ENCODE peak calls at places on chromosomes 12 and 14, in seven cellular contexts. One of them, this sample, is unnamed.

GRCh38 chr14:104895786-104896642 is 28.7 kb upstream of the PLD4 start:
- DNase-seq in GM23248: peak
- DNase-seq in astrocyte of the spinal cord: no peak
- DNase-seq in aorta: peak
- DNase-seq in transverse colon: peak
- DNase-seq in retinal pigment epithelial cell: no peak
- DNase-seq in cardiac muscle cell: no peak
- DNase-seq in this sample: no peak

GRCh38 chr12:123058980-123059379 is 78.5 kb downstream of the ARL6IP4 start:
- DNase-seq in astrocyte of the spinal cord: no peak
- DNase-seq in aorta: no peak
- DNase-seq in retinal pigment epithelial cell: no peak
- DNase-seq in GM23248: peak
- DNase-seq in cardiac muscle cell: no peak
- DNase-seq in transverse colon: no peak
- DNase-seq in this sample: no peak

GRCh38 chr12:101839324-101840283 is 8.8 kb upstream of the GNPTAB start:
- DNase-seq in aorta: no peak
- DNase-seq in retinal pigment epithelial cell: no peak
- DNase-seq in cardiac muscle cell: peak
- DNase-seq in GM23248: peak
- DNase-seq in astrocyte of the spinal cord: peak
- DNase-seq in transverse colon: peak
- DNase-seq in this sample: peak

GRCh38 chr12:76545486-76545885 is 14.1 kb downstream of the OSBPL8 start:
- DNase-seq in aorta: no peak
- DNase-seq in cardiac muscle cell: no peak
- DNase-seq in retinal pigment epithelial cell: no peak
- DNase-seq in astrocyte of the spinal cord: no peak
- DNase-seq in transverse colon: no peak
- DNase-seq in GM23248: no peak
- DNase-seq in this sample: no peak

GRCh38 chr14:83842536-83842935 is 1687.4 kb upstream of the FLRT2 start:
- DNase-seq in astrocyte of the spinal cord: no peak
- DNase-seq in cardiac muscle cell: no peak
- DNase-seq in retinal pigment epithelial cell: no peak
- DNase-seq in aorta: no peak
- DNase-seq in transverse colon: no peak
- DNase-seq in GM23248: no peak
- DNase-seq in this sample: no peak

GRCh38 chr14:85439696-85440328 is 90.1 kb upstream of the FLRT2 start:
- DNase-seq in cardiac muscle cell: peak
- DNase-seq in transverse colon: no peak
- DNase-seq in retinal pigment epithelial cell: peak
- DNase-seq in GM23248: peak
- DNase-seq in aorta: no peak
- DNase-seq in astrocyte of the spinal cord: peak
- DNase-seq in this sample: no peak

GRCh38 chr14:59055439-59056045 is 132.9 kb upstream of the DAAM1 start:
- DNase-seq in aorta: no peak
- DNase-seq in cardiac muscle cell: peak
- DNase-seq in astrocyte of the spinal cord: peak
- DNase-seq in GM23248: peak
- DNase-seq in transverse colon: peak
- DNase-seq in retinal pigment epithelial cell: peak
- DNase-seq in this sample: peak

GRCh38 chr14:34750670-34751069 is 36.3 kb upstream of the CFL2 start:
- DNase-seq in transverse colon: no peak
- DNase-seq in cardiac muscle cell: peak
- DNase-seq in GM23248: peak
- DNase-seq in astrocyte of the spinal cord: peak
- DNase-seq in aorta: no peak
- DNase-seq in retinal pigment epithelial cell: no peak
- DNase-seq in this sample: no peak

GRCh38 chr12:90572778-90573177 is 382.2 kb downstream of the CCER1 start:
- DNase-seq in aorta: no peak
- DNase-seq in astrocyte of the spinal cord: no peak
- DNase-seq in retinal pigment epithelial cell: no peak
- DNase-seq in transverse colon: no peak
- DNase-seq in GM23248: no peak
- DNase-seq in cardiac muscle cell: no peak
- DNase-seq in this sample: no peak

GRCh38 chr14:24271834-24272263 is 452 bp upstream of the RABGGTA start:
- DNase-seq in astrocyte of the spinal cord: no peak
- DNase-seq in retinal pigment epithelial cell: no peak
- DNase-seq in aorta: no peak
- DNase-seq in transverse colon: no peak
- DNase-seq in GM23248: no peak
- DNase-seq in cardiac muscle cell: no peak
- DNase-seq in this sample: no peak

GRCh38 chr12:111405856-111406473 is at the start of gene SH2B3:
- DNase-seq in retinal pigment epithelial cell: no peak
- DNase-seq in GM23248: peak
- DNase-seq in aorta: no peak
- DNase-seq in transverse colon: no peak
- DNase-seq in astrocyte of the spinal cord: no peak
- DNase-seq in cardiac muscle cell: no peak
- DNase-seq in this sample: no peak

GRCh38 chr12:19836456-19836855 is 397.2 kb downstream of the AEBP2 start:
- DNase-seq in aorta: no peak
- DNase-seq in GM23248: no peak
- DNase-seq in retinal pigment epithelial cell: no peak
- DNase-seq in cardiac muscle cell: no peak
- DNase-seq in transverse colon: no peak
- DNase-seq in astrocyte of the spinal cord: no peak
- DNase-seq in this sample: no peak

GRCh38 chr12:93380480-93381121 is 2.9 kb downstream of the NUDT4 start:
- DNase-seq in astrocyte of the spinal cord: peak
- DNase-seq in retinal pigment epithelial cell: no peak
- DNase-seq in aorta: no peak
- DNase-seq in cardiac muscle cell: peak
- DNase-seq in transverse colon: no peak
- DNase-seq in GM23248: peak
- DNase-seq in this sample: peak

GRCh38 chr12:52952082-52952801 is 3.3 kb downstream of the KRT18 start:
- DNase-seq in GM23248: no peak
- DNase-seq in transverse colon: peak
- DNase-seq in cardiac muscle cell: peak
- DNase-seq in astrocyte of the spinal cord: no peak
- DNase-seq in retinal pigment epithelial cell: no peak
- DNase-seq in aorta: no peak
- DNase-seq in this sample: no peak

GRCh38 chr14:102993523-102993922 is 63.8 kb downstream of the CDC42BPB start:
- DNase-seq in aorta: no peak
- DNase-seq in transverse colon: peak
- DNase-seq in astrocyte of the spinal cord: peak
- DNase-seq in retinal pigment epithelial cell: no peak
- DNase-seq in cardiac muscle cell: peak
- DNase-seq in GM23248: peak
- DNase-seq in this sample: no peak

GRCh38 chr12:91381309-91381804 is 198.7 kb upstream of the DCN start:
- DNase-seq in GM23248: peak
- DNase-seq in aorta: no peak
- DNase-seq in cardiac muscle cell: peak
- DNase-seq in transverse colon: no peak
- DNase-seq in retinal pigment epithelial cell: peak
- DNase-seq in astrocyte of the spinal cord: peak
- DNase-seq in this sample: peak

GRCh38 chr14:72704507-72704906 is 189.4 kb downstream of the DPF3 start:
- DNase-seq in transverse colon: no peak
- DNase-seq in retinal pigment epithelial cell: no peak
- DNase-seq in cardiac muscle cell: no peak
- DNase-seq in GM23248: peak
- DNase-seq in aorta: no peak
- DNase-seq in astrocyte of the spinal cord: no peak
- DNase-seq in this sample: no peak

GRCh38 chr14:24986206-24986893 is 63.6 kb downstream of the STXBP6 start:
- DNase-seq in transverse colon: no peak
- DNase-seq in cardiac muscle cell: peak
- DNase-seq in retinal pigment epithelial cell: no peak
- DNase-seq in astrocyte of the spinal cord: peak
- DNase-seq in GM23248: no peak
- DNase-seq in aorta: no peak
- DNase-seq in this sample: no peak

GRCh38 chr12:113374823-113375428 is 16.5 kb downstream of the PLBD2 start:
- DNase-seq in retinal pigment epithelial cell: no peak
- DNase-seq in aorta: no peak
- DNase-seq in astrocyte of the spinal cord: no peak
- DNase-seq in transverse colon: no peak
- DNase-seq in cardiac muscle cell: no peak
- DNase-seq in GM23248: no peak
- DNase-seq in this sample: no peak

GRCh38 chr12:116880817-116881324 is 370 bp downstream of the HRK start:
- DNase-seq in transverse colon: peak
- DNase-seq in GM23248: peak
- DNase-seq in aorta: no peak
- DNase-seq in retinal pigment epithelial cell: no peak
- DNase-seq in cardiac muscle cell: peak
- DNase-seq in astrocyte of the spinal cord: no peak
- DNase-seq in this sample: peak

GRCh38 chr12:109302358-109302757 is 6.7 kb downstream of the FOXN4 start:
- DNase-seq in transverse colon: no peak
- DNase-seq in retinal pigment epithelial cell: no peak
- DNase-seq in aorta: no peak
- DNase-seq in astrocyte of the spinal cord: no peak
- DNase-seq in cardiac muscle cell: no peak
- DNase-seq in GM23248: no peak
- DNase-seq in this sample: peak

GRCh38 chr12:55728185-55728931 is 451 bp downstream of the CD63 start:
- DNase-seq in transverse colon: peak
- DNase-seq in retinal pigment epithelial cell: no peak
- DNase-seq in cardiac muscle cell: peak
- DNase-seq in GM23248: peak
- DNase-seq in aorta: peak
- DNase-seq in astrocyte of the spinal cord: peak
- DNase-seq in this sample: peak

GRCh38 chr12:99767809-99768208 is 120.3 kb downstream of the GARIN6 start:
- DNase-seq in retinal pigment epithelial cell: no peak
- DNase-seq in aorta: no peak
- DNase-seq in astrocyte of the spinal cord: peak
- DNase-seq in GM23248: peak
- DNase-seq in cardiac muscle cell: peak
- DNase-seq in transverse colon: no peak
- DNase-seq in this sample: peak

GRCh38 chr12:115096673-115097349 is 412.8 kb upstream of the TBX3 start:
- DNase-seq in cardiac muscle cell: peak
- DNase-seq in astrocyte of the spinal cord: peak
- DNase-seq in transverse colon: no peak
- DNase-seq in retinal pigment epithelial cell: no peak
- DNase-seq in aorta: no peak
- DNase-seq in GM23248: peak
- DNase-seq in this sample: no peak

GRCh38 chr12:21751517-21751916 is 23.0 kb downstream of the KCNJ8 start:
- DNase-seq in astrocyte of the spinal cord: peak
- DNase-seq in transverse colon: no peak
- DNase-seq in retinal pigment epithelial cell: no peak
- DNase-seq in aorta: no peak
- DNase-seq in cardiac muscle cell: peak
- DNase-seq in GM23248: peak
- DNase-seq in this sample: no peak

GRCh38 chr12:126033746-126034145 is 968.5 kb downstream of the AACS start:
- DNase-seq in cardiac muscle cell: no peak
- DNase-seq in astrocyte of the spinal cord: no peak
- DNase-seq in aorta: no peak
- DNase-seq in GM23248: no peak
- DNase-seq in transverse colon: peak
- DNase-seq in retinal pigment epithelial cell: no peak
- DNase-seq in this sample: peak

GRCh38 chr12:5083955-5084849 is 40.5 kb downstream of the KCNA5 start:
- DNase-seq in GM23248: peak
- DNase-seq in astrocyte of the spinal cord: peak
- DNase-seq in aorta: no peak
- DNase-seq in retinal pigment epithelial cell: peak
- DNase-seq in transverse colon: no peak
- DNase-seq in cardiac muscle cell: peak
- DNase-seq in this sample: peak

DNA sequence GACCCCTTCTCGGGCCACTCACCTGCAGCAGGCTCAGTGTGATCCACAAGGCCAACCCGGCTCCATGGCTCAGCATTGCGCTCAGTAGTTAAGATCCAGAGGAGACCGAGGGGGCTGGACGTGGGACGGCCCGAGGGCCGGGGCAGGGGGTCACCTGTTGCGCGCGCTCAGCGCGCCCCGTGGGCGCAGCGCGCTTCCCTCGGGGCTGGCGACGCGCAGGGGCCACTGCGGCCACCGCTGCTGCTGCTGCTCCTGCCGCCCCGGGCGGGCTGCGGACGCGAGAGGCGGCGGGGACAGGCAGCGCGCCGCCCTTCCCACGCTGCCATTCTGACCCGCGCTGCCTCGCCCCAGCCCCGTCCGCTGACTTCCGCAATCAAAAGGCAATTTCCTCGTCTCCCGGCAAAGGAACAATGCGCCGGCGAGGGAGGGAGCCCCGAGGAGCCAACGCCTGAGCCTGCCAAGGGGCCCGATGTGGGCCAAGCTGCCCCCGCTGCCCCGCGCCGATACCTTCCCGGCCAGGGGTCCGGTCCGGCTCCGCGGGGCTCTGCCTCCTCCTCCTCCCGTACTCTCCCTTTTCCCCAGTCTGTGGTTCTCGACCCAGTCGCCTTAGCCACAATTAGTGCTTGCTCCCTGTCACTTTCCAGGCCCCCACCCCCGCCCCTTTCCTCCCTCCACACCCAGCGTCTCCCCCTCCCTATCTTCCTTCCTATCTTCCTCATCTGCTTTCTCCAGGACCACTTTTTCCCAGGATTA is 27.3 kb downstream of the PTPRB start:
- DNase-seq in GM23248: peak
- DNase-seq in cardiac muscle cell: peak
- DNase-seq in retinal pigment epithelial cell: no peak
- DNase-seq in transverse colon: peak
- DNase-seq in astrocyte of the spinal cord: no peak
- DNase-seq in aorta: peak
- DNase-seq in this sample: peak
- H3K4me3 ChIP-seq in GM23248: peak
- H3K4me3 ChIP-seq in cardiac muscle cell: peak
- H3K4me3 ChIP-seq in retinal pigment epithelial cell: peak
- H3K4me3 ChIP-seq in transverse colon: peak
- H3K4me3 ChIP-seq in astrocyte of the spinal cord: peak
- H3K4me3 ChIP-seq in aorta: peak
- H3K4me3 ChIP-seq in this sample: peak

GRCh38 chr14:96461950-96462798 is 40.0 kb upstream of the PAPOLA start:
- DNase-seq in retinal pigment epithelial cell: no peak
- DNase-seq in transverse colon: peak
- DNase-seq in astrocyte of the spinal cord: no peak
- DNase-seq in aorta: no peak
- DNase-seq in GM23248: no peak
- DNase-seq in cardiac muscle cell: no peak
- DNase-seq in this sample: peak
- H3K4me3 ChIP-seq in retinal pigment epithelial cell: no peak
- H3K4me3 ChIP-seq in transverse colon: no peak
- H3K4me3 ChIP-seq in astrocyte of the spinal cord: no peak
- H3K4me3 ChIP-seq in aorta: no peak
- H3K4me3 ChIP-seq in GM23248: no peak
- H3K4me3 ChIP-seq in cardiac muscle cell: no peak
- H3K4me3 ChIP-seq in this sample: no peak

GRCh38 chr14:73757876-73758391 is 43.8 kb upstream of the PNMA1 start:
- DNase-seq in GM23248: peak
- DNase-seq in cardiac muscle cell: no peak
- DNase-seq in transverse colon: no peak
- DNase-seq in astrocyte of the spinal cord: no peak
- DNase-seq in retinal pigment epithelial cell: no peak
- DNase-seq in aorta: no peak
- DNase-seq in this sample: no peak
- H3K4me3 ChIP-seq in GM23248: peak
- H3K4me3 ChIP-seq in cardiac muscle cell: no peak
- H3K4me3 ChIP-seq in transverse colon: peak
- H3K4me3 ChIP-seq in astrocyte of the spinal cord: peak
- H3K4me3 ChIP-seq in retinal pigment epithelial cell: peak
- H3K4me3 ChIP-seq in aorta: no peak
- H3K4me3 ChIP-seq in this sample: peak

GRCh38 chr14:68786491-68787234 is 6.2 kb downstream of the ZFP36L1 start:
- DNase-seq in aorta: no peak
- DNase-seq in astrocyte of the spinal cord: peak
- DNase-seq in cardiac muscle cell: peak
- DNase-seq in transverse colon: no peak
- DNase-seq in GM23248: peak
- DNase-seq in retinal pigment epithelial cell: no peak
- DNase-seq in this sample: peak
- H3K4me3 ChIP-seq in aorta: no peak
- H3K4me3 ChIP-seq in astrocyte of the spinal cord: no peak
- H3K4me3 ChIP-seq in cardiac muscle cell: no peak
- H3K4me3 ChIP-seq in transverse colon: no peak
- H3K4me3 ChIP-seq in GM23248: peak
- H3K4me3 ChIP-seq in retinal pigment epithelial cell: no peak
- H3K4me3 ChIP-seq in this sample: no peak

This sample was measured in GM23338.